ENCODE peak calls at places on chromosomes 5 and 9, in eight cellular contexts. I is HCT116, J is upper lobe of left lung, Q is GM12878, T is HepG2, D is K562, B is Panc1, C is GM23338. M is an unnamed sample.

GRCh38 chr5:87231037-87231808 is 36.5 kb upstream of the RASA1 start:
- ATAC-seq in B (no peak), D (no peak), C (no peak), I (no peak), Q (peak; percentile 90), T (no peak), J (no peak), M (no peak)

GRCh38 chr5:58224661-58225060 is 235.2 kb downstream of the PLK2 start:
- ATAC-seq in I (no peak), Q (no peak), T (no peak), D (no peak), C (no peak), B (no peak), J (no peak), M (no peak)

GRCh38 chr9:5939530-5939929 is 48.8 kb downstream of the MLANA start:
- ATAC-seq in B (no peak), C (no peak), T (no peak), D (no peak), I (no peak), Q (no peak), J (no peak), M (no peak)

GRCh38 chr5:146726020-146726419 is 152.5 kb downstream of the PPP2R2B start:
- ATAC-seq in Q (no peak), B (no peak), J (no peak), C (no peak), T (no peak), I (no peak), D (no peak), M (no peak)

GRCh38 chr5:174723979-174724483 is 351 bp upstream of the MSX2 start:
- ATAC-seq in D (no peak), T (no peak), C (no peak), J (no peak), I (peak; percentile 28), Q (no peak), B (peak; percentile 18), M (no peak)

GRCh38 chr9:86405926-86406325 is 51.7 kb upstream of the TUT7 start:
- ATAC-seq in Q (peak; percentile 38), D (no peak), C (no peak), B (peak; percentile 38), I (peak; percentile 79), T (peak; percentile 65), J (peak; percentile 63), M (peak; percentile 85)

GRCh38 chr5:37207802-37208201 is 41.4 kb downstream of the CPLANE1 start:
- ATAC-seq in B (no peak), I (no peak), J (no peak), Q (no peak), D (no peak), T (no peak), C (no peak), M (no peak)

GRCh38 chr5:76376141-76376900 is 26.8 kb upstream of the IQGAP2 start:
- ATAC-seq in C (no peak), T (no peak), J (no peak), D (no peak), Q (no peak), B (no peak), I (no peak), M (no peak)

GRCh38 chr5:50593681-50594080 is 72.8 kb upstream of the PARP8 start:
- ATAC-seq in T (no peak), C (no peak), D (no peak), B (no peak), I (no peak), J (no peak), Q (no peak), M (no peak)

GRCh38 chr9:15277400-15278137 is 29.4 kb downstream of the TTC39B start:
- ATAC-seq in I (no peak), Q (peak; percentile 73), B (no peak), J (no peak), T (no peak), D (peak; percentile 47), C (peak; percentile 24), M (no peak)

GRCh38 chr5:36305571-36306326 is 4.0 kb upstream of the RANBP3L start:
- ATAC-seq in T (peak; percentile 75), I (peak; percentile 98), D (peak; percentile 92), J (no peak), C (peak; percentile 88), Q (peak; percentile 89), B (peak; percentile 85), M (peak; percentile 46)

GRCh38 chr5:94544031-94544650 is 74.3 kb downstream of the KIAA0825 start:
- ATAC-seq in J (no peak), Q (peak; percentile 66), C (no peak), B (no peak), T (no peak), D (no peak), I (no peak), M (no peak)

GRCh38 chr5:139684350-139684880 is 36.3 kb downstream of the CXXC5 start:
- ATAC-seq in Q (peak; percentile 16), T (no peak), D (peak; percentile 16), B (no peak), C (no peak), I (peak; percentile 24), J (no peak), M (no peak)

DNA sequence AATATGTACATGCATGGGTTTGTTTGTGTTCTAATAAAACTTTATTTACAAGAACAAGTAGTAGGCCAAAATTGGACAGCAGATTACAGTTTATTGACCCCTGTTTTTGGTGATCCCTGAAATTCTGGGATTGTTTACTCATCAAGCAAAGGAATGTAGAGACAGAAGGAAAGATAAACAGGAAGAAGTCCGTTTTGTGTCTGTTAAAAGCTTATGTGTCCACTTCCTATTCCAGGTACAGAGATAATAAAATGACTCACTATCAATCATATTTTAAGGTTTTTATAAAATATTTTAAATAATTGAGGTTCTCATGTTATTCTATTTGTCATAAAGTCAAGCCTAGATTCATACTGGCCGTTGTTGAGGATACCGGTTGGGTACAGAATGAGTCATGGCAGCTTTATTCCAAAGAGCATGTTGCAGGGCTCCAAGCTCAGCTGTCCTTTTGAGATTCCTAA is 214.9 kb upstream of the DAB2 start:
- ATAC-seq in T (peak; percentile 35), B (peak; percentile 76), J (no peak), C (no peak), Q (no peak), I (no peak), D (no peak), M (no peak)
- TF ChIP-seq POLR2AphosphoS5 in T (no peak), B (no peak), J (no peak), C (no peak), Q (no peak), I (no peak), D (no peak), M (no peak)

GRCh38 chr9:124219290-124219605 is 38.5 kb upstream of the NEK6 start:
- ATAC-seq in C (no peak), T (no peak), B (no peak), J (no peak), Q (no peak), I (no peak), D (no peak), M (no peak)

GRCh38 chr9:124218438-124219289 is 39.1 kb upstream of the NEK6 start:
- ATAC-seq in I (peak; percentile 93), Q (peak; percentile 76), J (peak; percentile 50), D (peak; percentile 44), C (no peak), T (peak; percentile 19), B (peak; percentile 72), M (no peak)

GRCh38 chr9:124222109-124222508 is 35.6 kb upstream of the NEK6 start:
- ATAC-seq in D (no peak), C (no peak), J (no peak), B (no peak), T (no peak), I (no peak), Q (no peak), M (no peak)

GRCh38 chr9:124221685-124222084 is 36.1 kb upstream of the NEK6 start:
- ATAC-seq in I (no peak), T (no peak), J (no peak), B (no peak), D (no peak), Q (no peak), C (no peak), M (no peak)

DNA sequence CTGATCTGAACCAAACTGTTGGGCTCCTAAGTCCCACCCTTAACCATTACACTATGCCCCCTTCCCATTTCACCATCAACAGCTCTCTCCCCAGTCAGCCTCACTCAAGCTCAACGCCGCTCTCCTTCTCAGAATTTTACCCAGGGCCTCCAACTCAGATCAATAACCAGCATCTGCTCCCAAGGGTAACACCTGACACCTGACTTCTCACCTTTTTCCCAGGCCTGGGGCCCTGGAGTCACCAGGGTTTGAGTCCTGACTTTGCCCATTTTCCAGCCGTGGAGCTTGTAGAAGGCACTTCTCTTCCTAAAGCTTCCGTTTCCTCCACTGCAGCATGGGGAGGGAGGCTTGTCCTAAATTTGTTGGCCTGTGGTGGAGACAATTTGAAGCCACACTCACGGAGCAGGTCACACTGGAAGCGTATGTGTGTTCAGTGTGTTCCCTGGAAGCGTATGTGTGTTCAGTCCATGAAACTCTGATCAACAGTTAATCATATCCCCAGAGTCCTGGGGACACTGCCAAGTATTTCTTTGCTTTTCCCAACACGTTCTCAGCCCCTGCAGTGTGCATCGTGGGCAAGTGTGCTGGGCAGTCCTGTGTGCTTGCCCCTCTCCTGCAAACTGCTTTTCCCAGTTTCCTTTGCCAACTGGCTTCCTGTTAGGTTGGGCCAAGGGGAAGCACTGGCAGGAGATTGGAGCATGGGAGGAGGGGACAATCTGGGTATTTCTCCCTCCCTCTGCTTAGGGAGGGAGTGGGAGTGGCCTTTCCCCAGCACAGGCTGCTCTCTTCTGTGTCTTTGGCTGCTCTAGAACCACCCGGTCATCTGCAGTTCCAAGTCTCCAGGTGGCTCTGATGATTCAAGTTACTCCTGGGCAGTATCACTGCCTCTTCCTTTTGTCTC is 36.9 kb upstream of the NEK6 start:
- ATAC-seq in B (peak; percentile 28), C (peak; percentile 68), I (peak; percentile 46), T (peak; percentile 41), Q (no peak), J (no peak), D (peak; percentile 48), M (peak; percentile 60)
- TF ChIP-seq POLR2AphosphoS5 in B (no peak), C (no peak), I (no peak), T (peak; percentile 47), Q (no peak), J (peak; percentile 21), D (no peak), M (no peak)

GRCh38 chr9:137233143-137233980 is 2.7 kb downstream of the SLC34A3 start:
- ATAC-seq in B (no peak), J (no peak), I (no peak), Q (no peak), C (no peak), D (no peak), T (no peak), M (no peak)

GRCh38 chr9:137234758-137235423 is 4.2 kb downstream of the SLC34A3 start:
- ATAC-seq in I (no peak), C (no peak), T (no peak), J (no peak), Q (no peak), D (no peak), B (no peak), M (no peak)

GRCh38 chr9:137232510-137232909 is 1.8 kb downstream of the SLC34A3 start:
- ATAC-seq in Q (no peak), B (no peak), C (no peak), T (no peak), D (no peak), J (no peak), I (no peak), M (no peak)

GRCh38 chr9:137235424-137236237 is 4.9 kb downstream of the SLC34A3 start:
- ATAC-seq in D (no peak), T (peak; percentile 53), C (peak; percentile 17), Q (no peak), I (no peak), B (no peak), J (no peak), M (no peak)

GRCh38 chr9:137234055-137234697 is 3.5 kb downstream of the SLC34A3 start:
- ATAC-seq in C (no peak), B (no peak), J (no peak), I (no peak), Q (no peak), D (no peak), T (no peak), M (no peak)
- TF ChIP-seq POLR2AphosphoS5 in C (no peak), B (no peak), J (no peak), I (no peak), Q (no peak), D (no peak), T (no peak), M (no peak)

GRCh38 chr5:103565711-103566110 is 3.1 kb upstream of the NUDT12 start:
- ATAC-seq in I (no peak), Q (no peak), D (no peak), J (no peak), C (no peak), T (no peak), B (no peak), M (no peak)
- TF ChIP-seq POLR2AphosphoS5 in I (no peak), Q (no peak), D (no peak), J (no peak), C (no peak), T (no peak), B (no peak), M (no peak)